ENCODE peak calls at places on chromosomes 16 and 17, in ten cellular contexts. Y is stromal cell of bone marrow; O is B cell; P is dermis blood vessel endothelial cell; Q is activated CD4-positive, alpha-beta T cell treated with anti-CD3 and anti-CD28 coated beads, Interleukin-2, amount 50 U/mL, for 1 hour; G is ovary; N is ELF-1; L is NCI-H1092 treated with DMSO at 0.1 percent for 48 hours; S is fibroblast of lung; T is HuH-7.5. W is an unnamed sample.

GRCh38 chr17:19647697-19648474 is 665 bp upstream of the ALDH3A2 start:
- DNase-seq in P (peak; percentile 69), O (peak; percentile 55), G (peak; percentile 79), S (peak; percentile 68), L (peak; percentile 78), T (no peak), Q (peak; percentile 25), Y (peak; percentile 62), N (peak; percentile 79), W (peak; percentile 49)

GRCh38 chr17:50356418-50356817 is 10.5 kb downstream of the XYLT2 start:
- DNase-seq in S (no peak), Q (no peak), N (no peak), P (no peak), G (no peak), O (no peak), T (no peak), Y (no peak), L (no peak), W (no peak)

GRCh38 chr16:49431591-49432290 is 58.1 kb downstream of the C16orf78 start:
- DNase-seq in Q (no peak), Y (no peak), P (no peak), O (no peak), G (peak; percentile 4), S (no peak), L (no peak), N (no peak), T (no peak), W (no peak)

GRCh38 chr17:82200743-82201497 is 11.7 kb downstream of the CCDC57 start:
- DNase-seq in G (no peak), T (no peak), Q (peak; percentile 67), O (no peak), N (no peak), S (no peak), Y (no peak), P (no peak), L (no peak), W (no peak)

GRCh38 chr17:66426397-66427033 is 124.1 kb downstream of the PRKCA start:
- DNase-seq in O (no peak), Q (peak; percentile 22), L (peak; percentile 9), T (peak; percentile 44), P (peak; percentile 33), S (peak; percentile 18), N (peak; percentile 40), Y (no peak), G (no peak), W (peak; percentile 26)

GRCh38 chr17:44774271-44775135 is 15.7 kb downstream of the ADAM11 start:
- DNase-seq in L (peak; percentile 77), Q (peak; percentile 87), N (peak; percentile 92), S (peak; percentile 63), G (peak; percentile 92), Y (peak; percentile 38), O (peak; percentile 82), T (peak; percentile 96), P (peak; percentile 87), W (peak; percentile 93)

GRCh38 chr16:22843122-22843521 is 29.2 kb downstream of the HS3ST2 start:
- DNase-seq in N (no peak), Y (no peak), T (no peak), L (no peak), G (no peak), S (no peak), P (no peak), Q (no peak), O (no peak), W (no peak)

GRCh38 chr17:40621558-40621957 is 26.1 kb downstream of the SMARCE1 start:
- DNase-seq in Q (no peak), P (no peak), T (no peak), G (no peak), N (no peak), Y (no peak), O (no peak), S (peak; percentile 59), L (no peak), W (no peak)

GRCh38 chr17:78268191-78268874 is 36.9 kb downstream of the TMEM235 start:
- DNase-seq in Q (no peak), L (no peak), T (no peak), N (no peak), O (peak; percentile 30), P (no peak), S (no peak), Y (no peak), G (no peak), W (no peak)

GRCh38 chr17:55577011-55577586 is 65.8 kb upstream of the SMIM36 start:
- DNase-seq in Y (peak; percentile 87), O (peak; percentile 63), T (no peak), Q (peak; percentile 18), G (peak; percentile 56), S (peak; percentile 77), N (no peak), P (peak; percentile 60), L (no peak), W (peak; percentile 42)

GRCh38 chr17:47358652-47359051 is 34.9 kb downstream of the EFCAB13 start:
- DNase-seq in G (no peak), P (no peak), L (no peak), T (no peak), Y (no peak), N (no peak), S (no peak), O (no peak), Q (no peak), W (no peak)

GRCh38 chr17:21535686-21536085 is 156.6 kb upstream of the KCNJ18 start:
- DNase-seq in Y (no peak), P (no peak), Q (no peak), G (no peak), N (no peak), O (no peak), S (no peak), T (no peak), L (no peak), W (no peak)

GRCh38 chr16:80509872-80510271 is 30.9 kb upstream of the DYNLRB2 start:
- DNase-seq in S (no peak), Y (no peak), Q (no peak), L (no peak), T (no peak), O (no peak), N (no peak), G (no peak), P (no peak), W (no peak)

GRCh38 chr17:80248001-80248893 is 12.4 kb upstream of the RNF213 start:
- DNase-seq in Y (no peak), G (no peak), O (no peak), T (no peak), N (no peak), L (no peak), P (no peak), S (no peak), Q (no peak), W (no peak)

GRCh38 chr17:64066709-64067108 is 46.3 kb upstream of the ICAM2 start:
- DNase-seq in L (no peak), G (no peak), P (no peak), O (no peak), T (no peak), N (no peak), S (no peak), Y (no peak), Q (peak; percentile 41), W (no peak)

GRCh38 chr16:30741461-30741914 is 6.7 kb upstream of the PHKG2 start:
- DNase-seq in P (peak; percentile 94), N (peak; percentile 73), O (no peak), L (no peak), Q (no peak), G (peak; percentile 45), T (peak; percentile 40), S (peak; percentile 50), Y (peak; percentile 33), W (no peak)

GRCh38 chr17:80025140-80025539 is 10.5 kb downstream of the TBC1D16 start:
- DNase-seq in T (no peak), P (no peak), Q (no peak), G (no peak), N (peak; percentile 92), O (no peak), S (no peak), Y (no peak), L (peak; percentile 70), W (no peak)

W was measured in GM13977.